ENCODE peak calls at places on chromosomes 13 and 19, in ten cellular contexts. One of them, this sample, is unnamed.

GRCh38 chr19:45842198-45842597 is 20.7 kb downstream of the SYMPK start:
- DNase-seq in small intestine: no peak
- DNase-seq in astrocyte: no peak
- DNase-seq in tibial artery: no peak
- DNase-seq in OCI-LY7: no peak
- DNase-seq in breast epithelium: no peak
- DNase-seq in testis: no peak
- DNase-seq in psoas muscle: peak; percentile 35
- DNase-seq in tibial nerve: no peak
- DNase-seq in HCT116: no peak
- DNase-seq in this sample: peak; percentile 67

GRCh38 chr19:19606021-19606420 is 12.5 kb downstream of the PBX4 start:
- DNase-seq in small intestine: peak; percentile 96
- DNase-seq in astrocyte: peak; percentile 20
- DNase-seq in tibial artery: no peak
- DNase-seq in OCI-LY7: no peak
- DNase-seq in breast epithelium: no peak
- DNase-seq in testis: no peak
- DNase-seq in psoas muscle: no peak
- DNase-seq in tibial nerve: no peak
- DNase-seq in HCT116: peak; percentile 82
- DNase-seq in this sample: no peak

GRCh38 chr13:42997381-42997780 is 5.3 kb upstream of the EPSTI1 start:
- DNase-seq in small intestine: no peak
- DNase-seq in astrocyte: no peak
- DNase-seq in tibial artery: no peak
- DNase-seq in OCI-LY7: no peak
- DNase-seq in breast epithelium: no peak
- DNase-seq in testis: no peak
- DNase-seq in psoas muscle: no peak
- DNase-seq in tibial nerve: no peak
- DNase-seq in HCT116: no peak
- DNase-seq in this sample: no peak

GRCh38 chr19:1914826-1915341 is 9.7 kb downstream of the ADAT3 start:
- DNase-seq in small intestine: no peak
- DNase-seq in astrocyte: no peak
- DNase-seq in tibial artery: no peak
- DNase-seq in OCI-LY7: no peak
- DNase-seq in breast epithelium: no peak
- DNase-seq in testis: no peak
- DNase-seq in psoas muscle: no peak
- DNase-seq in tibial nerve: no peak
- DNase-seq in HCT116: no peak
- DNase-seq in this sample: no peak

GRCh38 chr19:10399878-10400277 is 3.5 kb downstream of the CDC37 start:
- DNase-seq in small intestine: no peak
- DNase-seq in astrocyte: no peak
- DNase-seq in tibial artery: no peak
- DNase-seq in OCI-LY7: no peak
- DNase-seq in breast epithelium: no peak
- DNase-seq in testis: no peak
- DNase-seq in psoas muscle: peak; percentile 88
- DNase-seq in tibial nerve: no peak
- DNase-seq in HCT116: no peak
- DNase-seq in this sample: no peak

GRCh38 chr19:49194408-49194807 is 36.8 kb downstream of the TRPM4 start:
- DNase-seq in small intestine: no peak
- DNase-seq in astrocyte: no peak
- DNase-seq in tibial artery: no peak
- DNase-seq in OCI-LY7: no peak
- DNase-seq in breast epithelium: no peak
- DNase-seq in testis: no peak
- DNase-seq in psoas muscle: no peak
- DNase-seq in tibial nerve: no peak
- DNase-seq in HCT116: no peak
- DNase-seq in this sample: no peak

GRCh38 chr19:52670046-52670445 is 31.9 kb upstream of the ZNF83 start:
- DNase-seq in small intestine: no peak
- DNase-seq in astrocyte: no peak
- DNase-seq in tibial artery: no peak
- DNase-seq in OCI-LY7: no peak
- DNase-seq in breast epithelium: no peak
- DNase-seq in testis: no peak
- DNase-seq in psoas muscle: no peak
- DNase-seq in tibial nerve: no peak
- DNase-seq in HCT116: peak; percentile 75
- DNase-seq in this sample: no peak

GRCh38 chr13:25455146-25455545 is 83.4 kb downstream of the ATP8A2 start:
- DNase-seq in small intestine: no peak
- DNase-seq in astrocyte: no peak
- DNase-seq in tibial artery: no peak
- DNase-seq in OCI-LY7: no peak
- DNase-seq in breast epithelium: no peak
- DNase-seq in testis: no peak
- DNase-seq in psoas muscle: no peak
- DNase-seq in tibial nerve: no peak
- DNase-seq in HCT116: no peak
- DNase-seq in this sample: no peak

GRCh38 chr13:49530452-49530851 is 34.7 kb downstream of the PHF11 start:
- DNase-seq in small intestine: no peak
- DNase-seq in astrocyte: no peak
- DNase-seq in tibial artery: no peak
- DNase-seq in OCI-LY7: peak; percentile 76
- DNase-seq in breast epithelium: no peak
- DNase-seq in testis: no peak
- DNase-seq in psoas muscle: no peak
- DNase-seq in tibial nerve: no peak
- DNase-seq in HCT116: no peak
- DNase-seq in this sample: no peak

GRCh38 chr13:46756977-46757376 is 40.0 kb downstream of the ESD start:
- DNase-seq in small intestine: peak; percentile 5
- DNase-seq in astrocyte: no peak
- DNase-seq in tibial artery: no peak
- DNase-seq in OCI-LY7: no peak
- DNase-seq in breast epithelium: no peak
- DNase-seq in testis: no peak
- DNase-seq in psoas muscle: no peak
- DNase-seq in tibial nerve: no peak
- DNase-seq in HCT116: no peak
- DNase-seq in this sample: no peak

GRCh38 chr19:14496849-14497346 is 971 bp upstream of the GIPC1 start:
- DNase-seq in small intestine: no peak
- DNase-seq in astrocyte: no peak
- DNase-seq in tibial artery: no peak
- DNase-seq in OCI-LY7: no peak
- DNase-seq in breast epithelium: no peak
- DNase-seq in testis: no peak
- DNase-seq in psoas muscle: no peak
- DNase-seq in tibial nerve: no peak
- DNase-seq in HCT116: no peak
- DNase-seq in this sample: no peak

GRCh38 chr13:107993239-107993948 is 221.9 kb downstream of the LIG4 start:
- DNase-seq in small intestine: no peak
- DNase-seq in astrocyte: no peak
- DNase-seq in tibial artery: no peak
- DNase-seq in OCI-LY7: no peak
- DNase-seq in breast epithelium: no peak
- DNase-seq in testis: no peak
- DNase-seq in psoas muscle: no peak
- DNase-seq in tibial nerve: no peak
- DNase-seq in HCT116: no peak
- DNase-seq in this sample: no peak

GRCh38 chr19:39150235-39150634 is 24.6 kb downstream of the PAK4 start:
- DNase-seq in small intestine: no peak
- DNase-seq in astrocyte: no peak
- DNase-seq in tibial artery: no peak
- DNase-seq in OCI-LY7: no peak
- DNase-seq in breast epithelium: no peak
- DNase-seq in testis: no peak
- DNase-seq in psoas muscle: no peak
- DNase-seq in tibial nerve: no peak
- DNase-seq in HCT116: no peak
- DNase-seq in this sample: no peak
- H3K4me1 ChIP-seq in small intestine: peaks cover 4% of the 10 kb centered on the region
- H3K4me1 ChIP-seq in astrocyte: no peaks in the 10 kb centered on the region
- H3K4me1 ChIP-seq in tibial artery: no peaks in the 10 kb centered on the region
- H3K4me1 ChIP-seq in OCI-LY7: no peaks in the 10 kb centered on the region
- H3K4me1 ChIP-seq in breast epithelium: peaks cover 9% of the 10 kb centered on the region
- H3K4me1 ChIP-seq in testis: peaks cover 10% of the 10 kb centered on the region
- H3K4me1 ChIP-seq in psoas muscle: no peaks in the 10 kb centered on the region
- H3K4me1 ChIP-seq in tibial nerve: peaks cover 48% of the 10 kb centered on the region
- H3K4me1 ChIP-seq in HCT116: peaks cover 19% of the 10 kb centered on the region
- H3K4me1 ChIP-seq in this sample: peaks cover 12% of the 10 kb centered on the region

GRCh38 chr19:4059493-4059880 is 7.2 kb downstream of the ZBTB7A start:
- DNase-seq in small intestine: peak; percentile 86
- DNase-seq in astrocyte: no peak
- DNase-seq in tibial artery: no peak
- DNase-seq in OCI-LY7: no peak
- DNase-seq in breast epithelium: no peak
- DNase-seq in testis: no peak
- DNase-seq in psoas muscle: no peak
- DNase-seq in tibial nerve: no peak
- DNase-seq in HCT116: no peak
- DNase-seq in this sample: no peak

GRCh38 chr19:4057913-4058695 is 8.6 kb downstream of the ZBTB7A start:
- DNase-seq in small intestine: peak; percentile 81
- DNase-seq in astrocyte: peak; percentile 76
- DNase-seq in tibial artery: peak; percentile 98
- DNase-seq in OCI-LY7: no peak
- DNase-seq in breast epithelium: peak; percentile 87
- DNase-seq in testis: peak; percentile 61
- DNase-seq in psoas muscle: peak; percentile 97
- DNase-seq in tibial nerve: peak; percentile 80
- DNase-seq in HCT116: peak; percentile 42
- DNase-seq in this sample: peak; percentile 97

GRCh38 chr19:4059931-4060620 is 6.6 kb downstream of the ZBTB7A start:
- DNase-seq in small intestine: peak; percentile 90
- DNase-seq in astrocyte: no peak
- DNase-seq in tibial artery: peak; percentile 82
- DNase-seq in OCI-LY7: peak; percentile 32
- DNase-seq in breast epithelium: no peak
- DNase-seq in testis: peak; percentile 60
- DNase-seq in psoas muscle: peak; percentile 90
- DNase-seq in tibial nerve: peak; percentile 58
- DNase-seq in HCT116: no peak
- DNase-seq in this sample: peak; percentile 91

GRCh38 chr19:4060621-4061177 is 6.0 kb downstream of the ZBTB7A start:
- DNase-seq in small intestine: peak; percentile 72
- DNase-seq in astrocyte: no peak
- DNase-seq in tibial artery: no peak
- DNase-seq in OCI-LY7: no peak
- DNase-seq in breast epithelium: no peak
- DNase-seq in testis: no peak
- DNase-seq in psoas muscle: no peak
- DNase-seq in tibial nerve: no peak
- DNase-seq in HCT116: no peak
- DNase-seq in this sample: no peak

DNA sequence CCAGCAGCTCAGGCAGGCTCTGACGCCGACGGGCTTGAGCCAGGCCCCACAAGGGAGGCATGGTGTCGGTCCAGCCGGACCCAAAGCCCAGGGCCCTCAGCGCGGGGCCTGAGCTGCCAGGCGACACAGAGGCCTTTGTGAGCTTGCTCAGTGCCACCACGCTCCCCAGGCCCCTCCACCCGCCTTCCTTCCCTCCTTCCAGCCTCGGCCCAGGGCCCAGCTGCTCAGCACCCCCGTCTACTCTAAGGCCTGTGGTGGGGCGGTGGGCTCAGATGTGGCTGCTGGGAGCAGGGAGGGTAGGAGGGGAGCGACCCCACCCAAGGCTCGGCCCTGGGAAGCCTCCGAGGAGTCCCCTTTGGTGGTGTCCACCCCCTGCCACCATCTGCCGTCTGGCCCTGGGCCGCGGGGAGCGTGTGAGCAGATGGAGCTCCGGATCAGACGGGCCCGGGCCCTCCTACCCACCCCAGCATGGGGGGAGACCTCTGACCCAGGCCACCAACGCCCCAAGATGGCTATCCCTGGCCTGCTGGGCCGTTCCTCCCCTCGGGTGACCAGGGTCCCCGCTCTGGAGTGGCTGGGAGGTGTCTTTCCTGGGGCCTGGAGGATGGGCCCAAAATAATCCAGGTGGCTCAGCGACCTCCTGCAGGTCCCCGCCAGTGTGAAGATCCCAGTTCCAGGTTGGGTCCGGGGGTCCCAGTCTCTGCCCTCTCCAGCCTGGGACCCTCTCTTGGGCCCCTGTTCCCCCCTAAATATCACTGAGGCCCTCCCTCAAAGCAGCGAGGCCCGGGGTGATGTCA is 7.8 kb downstream of the ZBTB7A start:
- DNase-seq in small intestine: peak; percentile 39
- DNase-seq in astrocyte: no peak
- DNase-seq in tibial artery: no peak
- DNase-seq in OCI-LY7: no peak
- DNase-seq in breast epithelium: no peak
- DNase-seq in testis: no peak
- DNase-seq in psoas muscle: peak; percentile 70
- DNase-seq in tibial nerve: no peak
- DNase-seq in HCT116: no peak
- DNase-seq in this sample: peak; percentile 83
- H3K4me3 ChIP-seq in small intestine: peak overlapping the region; percentile 30
- H3K4me3 ChIP-seq in astrocyte: no peak overlapping the region
- H3K4me3 ChIP-seq in tibial artery: peak overlapping the region; percentile 98
- H3K4me3 ChIP-seq in OCI-LY7: no peak overlapping the region
- H3K4me3 ChIP-seq in breast epithelium: peak overlapping the region; percentile 83
- H3K4me3 ChIP-seq in testis: no peak overlapping the region
- H3K4me3 ChIP-seq in psoas muscle: peak overlapping the region; percentile 97
- H3K4me3 ChIP-seq in tibial nerve: peak overlapping the region; percentile 3
- H3K4me3 ChIP-seq in HCT116: peak overlapping the region; percentile 16
- H3K4me3 ChIP-seq in this sample: no peak overlapping the region

DNA sequence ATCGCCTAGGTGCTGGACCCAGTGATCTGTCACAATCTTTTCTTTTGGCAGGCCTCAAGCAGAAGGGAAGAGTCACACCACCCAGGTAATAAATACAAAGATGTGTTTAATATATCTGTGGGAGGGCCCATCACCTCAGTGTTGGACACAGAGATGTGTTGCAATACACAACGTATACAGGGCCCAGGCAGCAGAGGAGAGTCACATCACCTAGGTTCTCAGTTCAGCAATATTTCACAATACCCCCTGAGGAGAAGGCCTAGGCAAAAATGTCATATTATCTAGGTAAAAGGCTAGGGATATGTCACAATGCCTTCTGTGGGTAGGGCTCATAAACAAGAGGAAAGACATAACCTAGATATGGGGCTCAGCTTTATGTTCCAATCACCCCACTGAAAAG is 53.5 kb upstream of the ZNF728 start:
- DNase-seq in small intestine: no peak
- DNase-seq in astrocyte: no peak
- DNase-seq in tibial artery: no peak
- DNase-seq in OCI-LY7: no peak
- DNase-seq in breast epithelium: no peak
- DNase-seq in testis: no peak
- DNase-seq in psoas muscle: no peak
- DNase-seq in tibial nerve: no peak
- DNase-seq in HCT116: no peak
- DNase-seq in this sample: no peak
- H3K9me3 ChIP-seq in small intestine: peaks cover 3% of the 10 kb centered on the region
- H3K9me3 ChIP-seq in astrocyte: peaks cover 15% of the 10 kb centered on the region
- H3K9me3 ChIP-seq in tibial artery: no peaks in the 10 kb centered on the region
- H3K9me3 ChIP-seq in OCI-LY7: no peaks in the 10 kb centered on the region
- H3K9me3 ChIP-seq in breast epithelium: no peaks in the 10 kb centered on the region
- H3K9me3 ChIP-seq in testis: no peaks in the 10 kb centered on the region
- H3K9me3 ChIP-seq in psoas muscle: no peaks in the 10 kb centered on the region
- H3K9me3 ChIP-seq in tibial nerve: no peaks in the 10 kb centered on the region
- H3K9me3 ChIP-seq in HCT116: peaks cover 4% of the 10 kb centered on the region
- H3K9me3 ChIP-seq in this sample: peaks cover 5% of the 10 kb centered on the region

GRCh38 chr13:79491715-79492114 is 10.8 kb downstream of the NDFIP2 start:
- DNase-seq in small intestine: no peak
- DNase-seq in astrocyte: peak; percentile 85
- DNase-seq in tibial artery: no peak
- DNase-seq in OCI-LY7: no peak
- DNase-seq in breast epithelium: no peak
- DNase-seq in testis: no peak
- DNase-seq in psoas muscle: no peak
- DNase-seq in tibial nerve: no peak
- DNase-seq in HCT116: no peak
- DNase-seq in this sample: no peak
- H3K4me1 ChIP-seq in small intestine: no peaks in the 10 kb centered on the region
- H3K4me1 ChIP-seq in astrocyte: peaks cover 24% of the 10 kb centered on the region
- H3K4me1 ChIP-seq in tibial artery: peaks cover 5% of the 10 kb centered on the region
- H3K4me1 ChIP-seq in OCI-LY7: no peaks in the 10 kb centered on the region
- H3K4me1 ChIP-seq in breast epithelium: no peaks in the 10 kb centered on the region
- H3K4me1 ChIP-seq in testis: no peaks in the 10 kb centered on the region
- H3K4me1 ChIP-seq in psoas muscle: peaks cover 14% of the 10 kb centered on the region
- H3K4me1 ChIP-seq in tibial nerve: peaks cover 25% of the 10 kb centered on the region
- H3K4me1 ChIP-seq in HCT116: no peaks in the 10 kb centered on the region
- H3K4me1 ChIP-seq in this sample: peaks cover 4% of the 10 kb centered on the region

This sample was measured in kidney.